ENCODE peak calls at places on chromosomes 13 and 19, in nine cellular contexts. P is mucosa of descending colon; X is NCI-H1105; K is choroid plexus epithelial cell; S is head of caudate nucleus; W is activated T-helper 2 cell treated with anti-CD3 and anti-CD28 coated beads, Interferon-gamma antibody, Interleukin-2, Interleukin-4, amounts not matched to agents 10 μg/mL and 5 μg/mL and 100 μg/mL, durations not matched to agents 14 hours and 24 hours and 36 hours; G is HT-29; L is NCI-H2081; J is NCI-H510A treated with DMSO at 0.1 percent for 48 hours. E is an unnamed sample.

GRCh38 chr19:12804051-12804450 is 2.2 kb downstream of the THSD8 start:
- DNase-seq in P (no peak), X (no peak), K (no peak), S (no peak), W (no peak), G (no peak), L (no peak), J (no peak), E (no peak)

GRCh38 chr13:41029629-41030028 is 10.5 kb upstream of the ELF1 start:
- DNase-seq in P (no peak), X (no peak), K (no peak), S (no peak), W (no peak), G (no peak), L (no peak), J (no peak), E (no peak)

GRCh38 chr13:100306042-100306441 is 217.1 kb downstream of the PCCA start:
- DNase-seq in P (no peak), X (no peak), K (no peak), S (no peak), W (no peak), G (no peak), L (peak; percentile 27), J (no peak), E (no peak)

GRCh38 chr13:30607908-30608307 is 9.8 kb upstream of the USPL1 start:
- DNase-seq in P (no peak), X (no peak), K (no peak), S (no peak), W (peak; percentile 55), G (no peak), L (no peak), J (peak; percentile 74), E (peak; percentile 66)

GRCh38 chr19:54673222-54673621 is 10.4 kb downstream of the LILRB4 start:
- DNase-seq in P (no peak), X (no peak), K (no peak), S (peak; percentile 17), W (no peak), G (no peak), L (no peak), J (no peak), E (no peak)

GRCh38 chr19:38183227-38183914 is 40.7 kb downstream of the DPF1 start:
- DNase-seq in P (no peak), X (no peak), K (peak; percentile 35), S (no peak), W (no peak), G (no peak), L (no peak), J (no peak), E (no peak)

GRCh38 chr19:17109962-17110598 is 34.5 kb downstream of the MYO9B start:
- DNase-seq in P (peak; percentile 53), X (no peak), K (no peak), S (no peak), W (no peak), G (no peak), L (no peak), J (no peak), E (peak; percentile 91)

GRCh38 chr13:43572601-43573360 is 214.0 kb downstream of the ENOX1 start:
- DNase-seq in P (no peak), X (no peak), K (no peak), S (no peak), W (no peak), G (no peak), L (no peak), J (no peak), E (no peak)

GRCh38 chr13:24505756-24506155 is 6.8 kb downstream of the PARP4 start:
- DNase-seq in P (no peak), X (no peak), K (no peak), S (no peak), W (no peak), G (no peak), L (no peak), J (no peak), E (no peak)

GRCh38 chr19:13983213-13983889 is 22.8 kb downstream of the RFX1 start:
- DNase-seq in P (no peak), X (no peak), K (no peak), S (no peak), W (no peak), G (no peak), L (peak; percentile 71), J (peak; percentile 81), E (peak; percentile 68)